ENCODE peak calls at places on chromosome 7, in nine cellular contexts. A is GM12865; P is glutamatergic neuron; K is activated T-helper 1 cell treated with anti-CD3 and anti-CD28 coated beads, Interleukin-2, amount 50 U/mL, for 16 hours; T is NCI-H226; R is GM04504; Z is HAP-1; Y is stomach; J is fibroblast of the aortic adventitia. G is an unnamed sample.
A peak's percentile ranks its signal among the peaks of the same experiment; 100 is the strongest.

GRCh38 chr7:81161459-81162075 is 242.7 kb upstream of the SEMA3C start:
- DNase-seq in A (no peak), P (no peak), K (no peak), T (peak; percentile 81), R (peak; percentile 85), Z (no peak), Y (no peak), J (peak; percentile 93), G (no peak)

GRCh38 chr7:28626191-28626590 is 213.9 kb downstream of the CREB5 start:
- DNase-seq in A (no peak), P (no peak), K (no peak), T (no peak), R (no peak), Z (no peak), Y (no peak), J (no peak), G (no peak)

GRCh38 chr7:132577206-132578049 is 1.2 kb upstream of the PLXNA4 start:
- DNase-seq in A (no peak), P (peak; percentile 89), K (no peak), T (peak; percentile 39), R (peak; percentile 28), Z (peak; percentile 4), Y (peak; percentile 40), J (peak; percentile 76), G (no peak)

GRCh38 chr7:8442295-8442813 is 8.9 kb downstream of the NXPH1 start:
- DNase-seq in A (no peak), P (peak; percentile 45), K (no peak), T (no peak), R (no peak), Z (no peak), Y (no peak), J (no peak), G (no peak)

GRCh38 chr7:157926521-157927167 is 589.8 kb downstream of the DNAJB6 start:
- DNase-seq in A (no peak), P (no peak), K (no peak), T (no peak), R (no peak), Z (no peak), Y (no peak), J (no peak), G (no peak)

GRCh38 chr7:46682841-46683624 is 762.0 kb upstream of the IGFBP3 start:
- DNase-seq in A (peak; percentile 73), P (no peak), K (no peak), T (peak; percentile 15), R (no peak), Z (no peak), Y (no peak), J (peak; percentile 34), G (no peak)

GRCh38 chr7:51827641-51828040 is 511.0 kb upstream of the COBL start:
- DNase-seq in A (no peak), P (no peak), K (no peak), T (no peak), R (no peak), Z (no peak), Y (no peak), J (no peak), G (no peak)

GRCh38 chr7:155214328-155214986 is 83.2 kb upstream of the INSIG1 start:
- DNase-seq in A (no peak), P (no peak), K (no peak), T (no peak), R (no peak), Z (no peak), Y (no peak), J (peak; percentile 39), G (no peak)

GRCh38 chr7:12728192-12728538 is 40.7 kb downstream of the ARL4A start:
- DNase-seq in A (no peak), P (no peak), K (no peak), T (peak; percentile 68), R (no peak), Z (no peak), Y (no peak), J (peak; percentile 19), G (no peak)

GRCh38 chr7:96547371-96547811 is 162.3 kb downstream of the SEM1 start:
- DNase-seq in A (no peak), P (no peak), K (no peak), T (no peak), R (no peak), Z (peak; percentile 16), Y (no peak), J (no peak), G (no peak)

GRCh38 chr7:150362989-150363769 is 5.4 kb upstream of the REPIN1 start:
- DNase-seq in A (no peak), P (no peak), K (no peak), T (no peak), R (no peak), Z (no peak), Y (no peak), J (no peak), G (no peak)

GRCh38 chr7:101605611-101606010 is 23.5 kb downstream of the MYL10 start:
- DNase-seq in A (no peak), P (no peak), K (no peak), T (no peak), R (no peak), Z (no peak), Y (no peak), J (no peak), G (no peak)